ENCODE peak calls at places on chromosomes 4 and X, in seven cellular contexts. U is activated T-helper 1 cell treated with Interleukin-2 at 50 U/mL for 16 hours; Q is body of pancreas; N is stimulated activated CD8-positive, alpha-beta memory T cell treated with anti-CD3 and anti-CD28 coated beads, Interleukin-7, amount 100 ng/mL, for 4 hours; D is MCF 10A; K is H4; O is amygdala. R is an unnamed sample.

GRCh38 chr4:40910706-40911105 is 161.0 kb downstream of the NSUN7 start:
- DNase-seq in D (peak; percentile 59), U (no peak), Q (no peak), N (no peak), K (no peak), O (no peak), R (no peak)

GRCh38 chrX:12007881-12008280 is 130.4 kb upstream of the FRMPD4 start:
- DNase-seq in N (no peak), U (no peak), O (no peak), D (peak; percentile 92), K (peak; percentile 75), Q (no peak), R (no peak)

GRCh38 chr4:16843831-16844508 is 54.5 kb downstream of the LDB2 start:
- DNase-seq in Q (no peak), U (no peak), D (peak; percentile 54), K (peak; percentile 88), N (no peak), O (no peak), R (no peak)

GRCh38 chr4:89469930-89470375 is 162.4 kb upstream of the GPRIN3 start:
- DNase-seq in D (peak; percentile 84), U (no peak), K (peak; percentile 94), N (no peak), O (no peak), Q (no peak), R (no peak)

GRCh38 chr4:75895744-75896314 is 6.4 kb downstream of the PPEF2 start:
- DNase-seq in K (no peak), Q (no peak), U (no peak), N (no peak), O (no peak), D (peak; percentile 54), R (no peak)

GRCh38 chrX:23513121-23513520 is 154.2 kb upstream of the PRDX4 start:
- DNase-seq in O (no peak), D (no peak), U (no peak), K (no peak), Q (no peak), N (no peak), R (no peak)

GRCh38 chr4:163949976-163950601 is 455.6 kb downstream of the TMA16 start:
- DNase-seq in D (no peak), Q (no peak), N (no peak), U (no peak), O (no peak), K (no peak), R (no peak)

GRCh38 chr4:38562751-38563198 is 101.2 kb upstream of the KLF3 start:
- DNase-seq in Q (no peak), N (no peak), U (no peak), K (peak; percentile 32), D (peak; percentile 67), O (no peak), R (peak; percentile 7)

GRCh38 chrX:71253253-71254091 is 468 bp downstream of the ZMYM3 start:
- DNase-seq in O (no peak), Q (peak; percentile 38), K (peak; percentile 31), N (peak; percentile 13), D (peak; percentile 20), U (peak; percentile 12), R (no peak)

GRCh38 chr4:7266525-7267292 is 74.4 kb downstream of the SORCS2 start:
- DNase-seq in U (no peak), D (peak; percentile 54), K (peak; percentile 53), Q (no peak), O (no peak), N (no peak), R (no peak)

GRCh38 chr4:147916351-147916750 is 184.5 kb downstream of the ARHGAP10 start:
- DNase-seq in O (no peak), K (no peak), N (no peak), Q (no peak), D (peak; percentile 61), U (no peak), R (no peak)

GRCh38 chr4:67685532-67685859 is 15.5 kb downstream of the UBA6 start:
- DNase-seq in K (no peak), Q (no peak), U (no peak), D (no peak), O (no peak), N (no peak), R (no peak)

GRCh38 chr4:105715692-105716278 is 7.2 kb downstream of the GSTCD start:
- DNase-seq in N (no peak), U (no peak), O (no peak), D (peak; percentile 55), K (peak; percentile 32), Q (no peak), R (no peak)

GRCh38 chr4:37767546-37767945 is 58.9 kb upstream of the PGM2 start:
- DNase-seq in N (no peak), O (no peak), Q (peak; percentile 69), D (peak; percentile 64), U (no peak), K (peak; percentile 76), R (peak; percentile 42)

GRCh38 chr4:48074657-48075056 is 58.1 kb downstream of the NIPAL1 start:
- DNase-seq in Q (no peak), N (no peak), U (no peak), O (no peak), K (no peak), D (no peak), R (no peak)

GRCh38 chrX:30713061-30713525 is 59.9 kb downstream of the GK start:
- DNase-seq in Q (peak; percentile 38), O (no peak), K (peak; percentile 20), U (no peak), D (peak; percentile 65), N (peak; percentile 0), R (peak; percentile 48)

GRCh38 chr4:156614536-156614935 is 357.1 kb downstream of the PDGFC start:
- DNase-seq in K (no peak), U (no peak), D (no peak), N (no peak), Q (no peak), O (no peak), R (no peak)

GRCh38 chr4:137283737-137284136 is 248.6 kb downstream of the PCDH18 start:
- DNase-seq in O (no peak), N (no peak), D (peak; percentile 14), U (no peak), Q (no peak), K (peak; percentile 14), R (no peak)

GRCh38 chr4:123856689-123857545 is 460.3 kb downstream of the SPRY1 start:
- DNase-seq in K (peak; percentile 46), U (no peak), N (no peak), D (no peak), Q (no peak), O (no peak), R (no peak)

GRCh38 chrX:41412261-41413167 is 34.6 kb upstream of the NYX start:
- DNase-seq in K (no peak), N (no peak), O (no peak), U (no peak), Q (peak; percentile 11), D (peak; percentile 55), R (peak; percentile 10)

GRCh38 chr4:158778712-158779111 is 9.9 kb downstream of the FNIP2 start:
- DNase-seq in O (no peak), K (no peak), Q (no peak), U (no peak), N (no peak), D (no peak), R (no peak)

GRCh38 chrX:57595381-57595811 is 3.6 kb downstream of the ZXDB start:
- DNase-seq in N (no peak), O (no peak), Q (no peak), D (peak; percentile 30), U (no peak), K (peak; percentile 10), R (no peak)

GRCh38 chrX:21840199-21840557 is 761 bp downstream of the MBTPS2 start:
- DNase-seq in U (no peak), O (no peak), K (no peak), N (no peak), D (no peak), Q (no peak), R (no peak)

GRCh38 chr4:104693601-104694201 is 199.0 kb upstream of the CXXC4 start:
- DNase-seq in O (no peak), N (no peak), K (no peak), U (no peak), Q (no peak), D (peak; percentile 42), R (no peak)

GRCh38 chr4:169756971-169757574 is 671 bp downstream of the HPF1 start:
- DNase-seq in K (no peak), U (no peak), N (no peak), O (no peak), D (peak; percentile 9), Q (no peak), R (no peak)

GRCh38 chr4:150962245-150962644 is 52.8 kb downstream of the LRBA start:
- DNase-seq in U (no peak), Q (no peak), N (no peak), D (peak; percentile 9), O (no peak), K (no peak), R (no peak)

GRCh38 chrX:63250253-63250868 is 100.8 kb downstream of the SPIN4 start:
- DNase-seq in U (no peak), N (no peak), D (peak; percentile 81), Q (peak; percentile 37), O (no peak), K (peak; percentile 59), R (peak; percentile 58)

R was measured in tibial nerve.